ENCODE peak calls at places on chromosomes 13 and 19, in ten cellular contexts. One of them, this sample, is unnamed.

GRCh38 chr13:26896986-26897668 is 136.5 kb upstream of the GPR12 start:
- DNase-seq in adrenal gland: no peak
- DNase-seq in breast epithelium: no peak
- DNase-seq in body of pancreas: no peak
- DNase-seq in suprapubic skin: no peak
- DNase-seq in A549: no peak
- DNase-seq in GM12878: no peak
- DNase-seq in uterus: no peak
- DNase-seq in Peyer's patch: no peak
- DNase-seq in stomach: no peak
- DNase-seq in this sample: no peak

GRCh38 chr13:44474122-44474910 is 100.7 kb downstream of the SERP2 start:
- DNase-seq in A549: peak
- DNase-seq in body of pancreas: no peak
- DNase-seq in Peyer's patch: no peak
- DNase-seq in GM12878: no peak
- DNase-seq in suprapubic skin: no peak
- DNase-seq in stomach: no peak
- DNase-seq in uterus: no peak
- DNase-seq in adrenal gland: no peak
- DNase-seq in breast epithelium: no peak
- DNase-seq in this sample: no peak

GRCh38 chr13:60273971-60274370 is 110.2 kb upstream of the DIAPH3 start:
- DNase-seq in Peyer's patch: no peak
- DNase-seq in GM12878: no peak
- DNase-seq in uterus: no peak
- DNase-seq in stomach: no peak
- DNase-seq in body of pancreas: no peak
- DNase-seq in suprapubic skin: no peak
- DNase-seq in A549: no peak
- DNase-seq in breast epithelium: no peak
- DNase-seq in adrenal gland: no peak
- DNase-seq in this sample: no peak

GRCh38 chr13:63024458-63024857 is 1608.8 kb upstream of the PCDH20 start:
- DNase-seq in breast epithelium: no peak
- DNase-seq in Peyer's patch: no peak
- DNase-seq in stomach: no peak
- DNase-seq in GM12878: no peak
- DNase-seq in A549: no peak
- DNase-seq in uterus: no peak
- DNase-seq in adrenal gland: no peak
- DNase-seq in suprapubic skin: no peak
- DNase-seq in body of pancreas: no peak
- DNase-seq in this sample: no peak

GRCh38 chr13:102591988-102592781 is 4.6 kb upstream of the TPP2 start:
- DNase-seq in Peyer's patch: peak
- DNase-seq in uterus: peak
- DNase-seq in body of pancreas: peak
- DNase-seq in adrenal gland: peak
- DNase-seq in A549: peak
- DNase-seq in stomach: peak
- DNase-seq in suprapubic skin: peak
- DNase-seq in GM12878: peak
- DNase-seq in breast epithelium: peak
- DNase-seq in this sample: peak

GRCh38 chr19:42360787-42361544 is 29.1 kb downstream of the CNFN start:
- DNase-seq in breast epithelium: no peak
- DNase-seq in A549: no peak
- DNase-seq in adrenal gland: no peak
- DNase-seq in suprapubic skin: no peak
- DNase-seq in GM12878: no peak
- DNase-seq in stomach: no peak
- DNase-seq in Peyer's patch: no peak
- DNase-seq in body of pancreas: no peak
- DNase-seq in uterus: no peak
- DNase-seq in this sample: no peak

GRCh38 chr19:5621311-5621944 is 1.1 kb downstream of the SAFB2 start:
- DNase-seq in suprapubic skin: no peak
- DNase-seq in Peyer's patch: peak
- DNase-seq in GM12878: no peak
- DNase-seq in breast epithelium: no peak
- DNase-seq in uterus: peak
- DNase-seq in stomach: peak
- DNase-seq in A549: no peak
- DNase-seq in body of pancreas: no peak
- DNase-seq in adrenal gland: peak
- DNase-seq in this sample: peak

GRCh38 chr19:58568731-58569130 is 4.4 kb downstream of the MZF1 start:
- DNase-seq in breast epithelium: peak
- DNase-seq in adrenal gland: peak
- DNase-seq in stomach: no peak
- DNase-seq in GM12878: no peak
- DNase-seq in Peyer's patch: peak
- DNase-seq in A549: no peak
- DNase-seq in uterus: peak
- DNase-seq in suprapubic skin: peak
- DNase-seq in body of pancreas: no peak
- DNase-seq in this sample: no peak

GRCh38 chr13:48942131-48942530 is 33.6 kb upstream of the FNDC3A start:
- DNase-seq in suprapubic skin: no peak
- DNase-seq in uterus: no peak
- DNase-seq in A549: no peak
- DNase-seq in body of pancreas: no peak
- DNase-seq in adrenal gland: no peak
- DNase-seq in Peyer's patch: no peak
- DNase-seq in GM12878: no peak
- DNase-seq in breast epithelium: no peak
- DNase-seq in stomach: no peak
- DNase-seq in this sample: no peak

GRCh38 chr19:52735734-52736133 is 890 bp upstream of the ZNF611 start:
- DNase-seq in A549: no peak
- DNase-seq in adrenal gland: peak
- DNase-seq in GM12878: no peak
- DNase-seq in stomach: peak
- DNase-seq in breast epithelium: peak
- DNase-seq in uterus: peak
- DNase-seq in suprapubic skin: no peak
- DNase-seq in Peyer's patch: no peak
- DNase-seq in body of pancreas: peak
- DNase-seq in this sample: peak

GRCh38 chr19:1945899-1946298 is 4.9 kb downstream of the CSNK1G2 start:
- DNase-seq in A549: peak
- DNase-seq in GM12878: no peak
- DNase-seq in uterus: peak
- DNase-seq in adrenal gland: peak
- DNase-seq in suprapubic skin: no peak
- DNase-seq in stomach: peak
- DNase-seq in body of pancreas: peak
- DNase-seq in breast epithelium: no peak
- DNase-seq in Peyer's patch: peak
- DNase-seq in this sample: peak
- TF ChIP-seq CTCF in A549: peak
- TF ChIP-seq CTCF in GM12878: peak
- TF ChIP-seq CTCF in uterus: peak
- TF ChIP-seq CTCF in adrenal gland: peak
- TF ChIP-seq CTCF in suprapubic skin: peak
- TF ChIP-seq CTCF in stomach: peak
- TF ChIP-seq CTCF in body of pancreas: peak
- TF ChIP-seq CTCF in breast epithelium: peak
- TF ChIP-seq CTCF in Peyer's patch: peak
- TF ChIP-seq CTCF in this sample: peak

GRCh38 chr13:100302391-100302790 is 213.5 kb downstream of the PCCA start:
- DNase-seq in adrenal gland: no peak
- DNase-seq in breast epithelium: no peak
- DNase-seq in GM12878: no peak
- DNase-seq in A549: no peak
- DNase-seq in stomach: no peak
- DNase-seq in suprapubic skin: no peak
- DNase-seq in uterus: no peak
- DNase-seq in Peyer's patch: no peak
- DNase-seq in body of pancreas: no peak
- DNase-seq in this sample: no peak

GRCh38 chr13:100306042-100306441 is 217.1 kb downstream of the PCCA start:
- DNase-seq in breast epithelium: no peak
- DNase-seq in adrenal gland: no peak
- DNase-seq in Peyer's patch: no peak
- DNase-seq in A549: no peak
- DNase-seq in body of pancreas: no peak
- DNase-seq in GM12878: no peak
- DNase-seq in stomach: no peak
- DNase-seq in suprapubic skin: no peak
- DNase-seq in uterus: no peak
- DNase-seq in this sample: no peak

GRCh38 chr13:100305398-100305797 is 216.5 kb downstream of the PCCA start:
- DNase-seq in Peyer's patch: no peak
- DNase-seq in A549: no peak
- DNase-seq in adrenal gland: no peak
- DNase-seq in breast epithelium: no peak
- DNase-seq in uterus: no peak
- DNase-seq in GM12878: no peak
- DNase-seq in body of pancreas: no peak
- DNase-seq in stomach: no peak
- DNase-seq in suprapubic skin: no peak
- DNase-seq in this sample: no peak

GRCh38 chr13:100304241-100304640 is 215.3 kb downstream of the PCCA start:
- DNase-seq in breast epithelium: no peak
- DNase-seq in body of pancreas: no peak
- DNase-seq in adrenal gland: no peak
- DNase-seq in A549: no peak
- DNase-seq in stomach: no peak
- DNase-seq in suprapubic skin: no peak
- DNase-seq in GM12878: no peak
- DNase-seq in Peyer's patch: no peak
- DNase-seq in uterus: no peak
- DNase-seq in this sample: no peak

DNA sequence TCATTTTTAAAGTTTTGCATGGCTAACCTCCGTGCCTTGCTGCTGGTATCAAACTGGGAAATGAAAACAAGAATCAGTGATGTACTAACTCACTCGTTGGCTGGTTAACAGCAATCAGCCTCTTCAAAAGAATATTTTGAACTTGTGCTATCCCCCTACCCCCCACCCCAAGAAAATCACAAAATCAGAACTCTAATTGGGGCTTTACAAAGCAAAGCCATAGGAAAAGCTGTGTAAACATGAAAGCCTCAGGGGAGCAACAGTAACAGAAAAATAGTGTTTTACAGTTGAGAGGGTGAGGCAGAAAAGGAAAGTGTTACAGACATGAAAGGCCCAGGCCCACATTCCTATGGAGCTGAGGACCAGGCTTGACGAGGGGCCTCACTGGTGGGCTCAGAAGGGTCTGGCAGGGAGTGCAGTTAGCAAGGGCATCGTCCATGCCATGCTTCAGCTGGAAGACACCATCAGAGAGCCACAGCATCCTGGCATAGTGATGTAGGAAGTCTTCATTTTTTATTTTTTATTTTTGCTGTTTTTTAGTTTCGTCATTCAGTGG is 217.6 kb downstream of the PCCA start:
- DNase-seq in uterus: no peak
- DNase-seq in stomach: no peak
- DNase-seq in breast epithelium: no peak
- DNase-seq in GM12878: no peak
- DNase-seq in A549: no peak
- DNase-seq in Peyer's patch: no peak
- DNase-seq in suprapubic skin: no peak
- DNase-seq in adrenal gland: no peak
- DNase-seq in body of pancreas: no peak
- DNase-seq in this sample: no peak
- H3K27ac ChIP-seq in uterus: no peak
- H3K27ac ChIP-seq in stomach: no peak
- H3K27ac ChIP-seq in breast epithelium: no peak
- H3K27ac ChIP-seq in GM12878: no peak
- H3K27ac ChIP-seq in A549: no peak
- H3K27ac ChIP-seq in Peyer's patch: no peak
- H3K27ac ChIP-seq in suprapubic skin: no peak
- H3K27ac ChIP-seq in adrenal gland: no peak
- H3K27ac ChIP-seq in body of pancreas: no peak
- H3K27ac ChIP-seq in this sample: no peak

DNA sequence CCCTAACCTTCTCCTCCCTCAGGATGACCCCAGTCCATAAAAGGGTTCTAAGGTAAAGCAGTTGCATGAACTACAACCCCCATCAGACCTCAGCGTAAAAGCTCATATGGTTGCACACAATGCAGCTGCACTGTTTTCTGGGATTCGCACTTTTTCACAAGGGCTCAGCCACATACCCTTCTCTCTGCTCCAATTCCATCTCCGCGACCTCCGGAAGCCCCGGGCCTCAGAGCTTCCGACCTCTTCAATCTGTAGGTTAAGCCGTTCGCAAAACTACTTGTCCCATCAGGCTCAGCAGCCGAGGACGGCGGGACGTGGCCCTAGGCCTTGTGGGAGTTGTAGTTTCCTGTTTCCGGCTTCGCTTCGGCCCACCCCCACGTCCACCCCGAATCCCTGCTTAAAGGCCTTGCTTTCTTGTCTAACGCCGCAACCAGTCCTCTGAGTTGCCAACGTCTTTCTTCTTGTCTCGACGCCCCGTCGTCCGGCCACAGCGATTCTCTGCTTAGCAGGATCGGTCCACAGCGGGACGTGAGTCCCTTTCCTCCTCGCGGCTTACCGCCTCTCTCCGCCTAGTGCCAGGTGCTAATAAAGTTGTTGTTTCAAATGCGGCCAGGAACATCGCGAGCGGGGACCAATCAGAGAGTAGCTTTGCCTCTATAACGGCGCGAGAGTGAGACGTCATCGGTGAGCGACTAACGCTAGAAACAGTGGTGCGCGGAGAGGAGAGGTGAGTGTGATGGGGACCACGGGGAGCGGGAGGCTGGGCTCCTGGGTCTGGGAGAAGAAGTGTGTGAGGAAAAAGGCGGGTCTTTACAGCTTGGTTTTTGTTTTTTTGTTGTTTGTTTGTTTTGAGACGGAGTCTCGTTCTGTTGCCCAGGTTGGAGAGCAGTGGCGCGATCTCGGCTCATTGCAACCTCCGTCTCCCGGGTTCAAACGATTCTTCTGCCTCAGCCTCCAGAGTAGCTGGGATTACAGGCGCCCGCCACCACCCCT is at the start of the genes PRPF31 and TFPT:
- DNase-seq in stomach: peak
- DNase-seq in body of pancreas: peak
- DNase-seq in Peyer's patch: peak
- DNase-seq in adrenal gland: peak
- DNase-seq in suprapubic skin: peak
- DNase-seq in breast epithelium: peak
- DNase-seq in A549: peak
- DNase-seq in uterus: peak
- DNase-seq in GM12878: peak
- DNase-seq in this sample: peak
- TF ChIP-seq POLR2A in stomach: peak
- TF ChIP-seq POLR2A in body of pancreas: peak
- TF ChIP-seq POLR2A in Peyer's patch: peak
- TF ChIP-seq POLR2A in adrenal gland: peak
- TF ChIP-seq POLR2A in suprapubic skin: peak
- TF ChIP-seq POLR2A in breast epithelium: peak
- TF ChIP-seq POLR2A in A549: peak
- TF ChIP-seq POLR2A in uterus: no peak
- TF ChIP-seq POLR2A in GM12878: peak
- TF ChIP-seq POLR2A in this sample: peak

DNA sequence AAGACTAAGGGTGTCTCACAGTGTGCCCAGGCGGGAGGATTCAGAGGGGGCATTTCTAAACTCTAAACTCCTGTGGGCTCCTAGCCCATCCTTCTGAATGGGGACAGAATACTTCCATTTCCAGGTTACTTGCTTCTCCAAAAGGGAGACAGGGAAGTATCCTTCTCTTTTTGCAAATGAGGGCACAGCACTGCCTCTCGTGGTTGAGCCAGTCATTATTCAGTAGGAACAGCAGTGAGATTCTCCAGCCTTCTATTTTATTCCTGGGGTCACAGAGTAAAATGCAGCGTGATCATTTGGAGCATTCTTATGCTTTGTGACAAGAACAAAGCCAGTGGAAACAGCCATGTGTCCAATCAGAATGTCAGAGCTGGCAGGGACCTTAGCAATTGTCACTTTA is 15.7 kb upstream of the TSHZ3 start:
- DNase-seq in stomach: no peak
- DNase-seq in A549: no peak
- DNase-seq in breast epithelium: no peak
- DNase-seq in adrenal gland: no peak
- DNase-seq in Peyer's patch: no peak
- DNase-seq in body of pancreas: no peak
- DNase-seq in GM12878: no peak
- DNase-seq in suprapubic skin: no peak
- DNase-seq in uterus: no peak
- DNase-seq in this sample: no peak
- TF ChIP-seq CTCF in stomach: no peak
- TF ChIP-seq CTCF in A549: no peak
- TF ChIP-seq CTCF in breast epithelium: no peak
- TF ChIP-seq CTCF in adrenal gland: no peak
- TF ChIP-seq CTCF in Peyer's patch: no peak
- TF ChIP-seq CTCF in body of pancreas: no peak
- TF ChIP-seq CTCF in GM12878: no peak
- TF ChIP-seq CTCF in suprapubic skin: no peak
- TF ChIP-seq CTCF in uterus: no peak
- TF ChIP-seq CTCF in this sample: no peak